ENCODE peak calls at places on chromosomes 16 and 17, in five cellular contexts. A, K, L, R and J are unnamed samples.

GRCh38 chr16:67209565-67209964 is 10.6 kb downstream of the ELMO3 start:
- DNase-seq in L (no peak), K (no peak), R (no peak), A (no peak), J (no peak)

GRCh38 chr17:69597898-69598692 is 183.6 kb downstream of the MAP2K6 start:
- DNase-seq in L (no peak), A (no peak), R (no peak), K (no peak), J (no peak)

GRCh38 chr16:23476289-23476688 is 23.3 kb upstream of the COG7 start:
- DNase-seq in R (no peak), A (no peak), K (no peak), L (no peak), J (no peak)

GRCh38 chr16:85978291-85978775 is 79.4 kb downstream of the IRF8 start:
- DNase-seq in R (no peak), A (no peak), L (no peak), K (no peak), J (no peak)

GRCh38 chr17:45438931-45439610 is 6.4 kb upstream of the ARHGAP27 start:
- DNase-seq in A (no peak), R (no peak), L (no peak), K (no peak), J (no peak)

GRCh38 chr17:51147641-51148040 is 5.7 kb upstream of the NME1 start:
- DNase-seq in R (no peak), K (no peak), L (no peak), A (no peak), J (no peak)

GRCh38 chr17:30343741-30344140 is 9.9 kb upstream of the TMIGD1 start:
- DNase-seq in R (no peak), L (no peak), K (no peak), A (no peak), J (no peak)

GRCh38 chr16:75462804-75463203 is 1.7 kb downstream of the TMEM170A start:
- DNase-seq in R (no peak), K (no peak), A (no peak), L (no peak), J (no peak)

GRCh38 chr17:39599006-39599664 is 8.6 kb downstream of the NEUROD2 start:
- DNase-seq in A (no peak), L (no peak), K (no peak), R (peak; percentile 73), J (no peak)

GRCh38 chr16:89033796-89034572 is 57.0 kb upstream of the CBFA2T3 start:
- DNase-seq in L (no peak), K (no peak), R (no peak), A (no peak), J (no peak)

GRCh38 chr16:69513180-69513966 is 52.4 kb upstream of the NFAT5 start:
- DNase-seq in A (no peak), L (no peak), K (peak; percentile 47), R (no peak), J (no peak)

GRCh38 chr16:17784073-17784472 is 313.3 kb upstream of the XYLT1 start:
- DNase-seq in R (no peak), K (peak; percentile 70), L (no peak), A (no peak), J (no peak)

GRCh38 chr17:81869221-81870154 is 1.6 kb downstream of the ARHGDIA start:
- DNase-seq in K (peak; percentile 70), R (peak; percentile 90), L (no peak), A (peak; percentile 37), J (no peak)

GRCh38 chr17:73532441-73532901 is 111.8 kb downstream of the SDK2 start:
- DNase-seq in L (no peak), A (no peak), K (peak; percentile 97), R (no peak), J (no peak)

GRCh38 chr17:10698116-10698818 is 873 bp downstream of the ADPRM start:
- DNase-seq in R (no peak), L (no peak), A (no peak), K (peak; percentile 7), J (no peak)

GRCh38 chr17:29731589-29731929 is 108.8 kb upstream of the CORO6 start:
- DNase-seq in R (no peak), L (no peak), K (no peak), A (no peak), J (no peak)

GRCh38 chr16:87560428-87561199 is 41.7 kb upstream of the JPH3 start:
- DNase-seq in K (peak; percentile 83), R (peak; percentile 91), A (peak; percentile 4), L (no peak), J (no peak)

GRCh38 chr17:81302324-81302723 is 7.2 kb upstream of the SLC38A10 start:
- DNase-seq in K (no peak), R (no peak), L (no peak), A (no peak), J (no peak)